ENCODE peak calls at places on chromosome 1, in four cellular contexts. A is RCC 7860, S is spleen, U is H7. W is an unnamed sample.
A peak's percentile ranks its signal among the peaks of the same experiment; 100 is the strongest.

GRCh38 chr1:173798078-173798477 is 26.4 kb upstream of the DARS2 start:
- DNase-seq in A (no peak), U (no peak), S (no peak), W (no peak)

GRCh38 chr1:29876902-29877301 is 640.6 kb downstream of the PTPRU start:
- DNase-seq in S (no peak), U (peak; percentile 66), A (no peak), W (peak; percentile 79)

GRCh38 chr1:195717651-195718050 is 890.6 kb downstream of the KCNT2 start:
- DNase-seq in U (peak; percentile 12), S (no peak), A (peak; percentile 29), W (peak; percentile 51)

GRCh38 chr1:204731997-204732396 is 46.5 kb upstream of the LRRN2 start:
- DNase-seq in U (no peak), S (no peak), A (no peak), W (no peak)

GRCh38 chr1:31859044-31859443 is 43.2 kb upstream of the SPOCD1 start:
- DNase-seq in S (no peak), A (no peak), U (no peak), W (no peak)

GRCh38 chr1:238239343-238239742 is 348.6 kb upstream of the ZP4 start:
- DNase-seq in A (no peak), S (no peak), U (no peak), W (no peak)

GRCh38 chr1:180027949-180028445 is 73.4 kb downstream of the CEP350 start:
- DNase-seq in S (no peak), U (no peak), A (no peak), W (no peak)

GRCh38 chr1:230824571-230825060 is 43.7 kb downstream of the C1orf198 start:
- DNase-seq in A (no peak), S (no peak), U (no peak), W (no peak)

GRCh38 chr1:180773210-180773865 is 139.4 kb upstream of the KIAA1614 start:
- DNase-seq in U (no peak), S (no peak), A (peak; percentile 52), W (no peak)

GRCh38 chr1:55067022-55067781 is 27.9 kb downstream of the PCSK9 start:
- DNase-seq in U (no peak), S (peak; percentile 32), A (no peak), W (no peak)

GRCh38 chr1:89023026-89023425 is 360 bp upstream of the GBP3 start:
- DNase-seq in U (no peak), S (no peak), A (no peak), W (no peak)

GRCh38 chr1:180501865-180502360 is 464 bp downstream of the ACBD6 start:
- DNase-seq in S (no peak), U (no peak), A (no peak), W (peak; percentile 84)

GRCh38 chr1:161473363-161473762 is 31.9 kb upstream of the FCGR2A start:
- DNase-seq in A (no peak), S (no peak), U (peak; percentile 30), W (peak; percentile 80)

GRCh38 chr1:165116732-165117131 is 239.8 kb downstream of the LMX1A start:
- DNase-seq in S (no peak), U (no peak), A (peak; percentile 65), W (no peak)

GRCh38 chr1:221886311-221887090 is 144.6 kb upstream of the DUSP10 start:
- DNase-seq in S (no peak), A (peak; percentile 91), U (no peak), W (no peak)

GRCh38 chr1:165851034-165851658 is 23.7 kb downstream of the UCK2 start:
- DNase-seq in A (peak; percentile 45), U (no peak), S (no peak), W (no peak)

GRCh38 chr1:206466840-206467649 is 3.2 kb upstream of the IKBKE start:
- DNase-seq in A (no peak), S (peak; percentile 77), U (no peak), W (no peak)

GRCh38 chr1:85553416-85553815 is 27.1 kb upstream of the CCN1 start:
- DNase-seq in A (no peak), U (no peak), S (no peak), W (no peak)

GRCh38 chr1:7447093-7447492 is 324.0 kb upstream of the VAMP3 start:
- DNase-seq in A (no peak), S (no peak), U (no peak), W (no peak)

GRCh38 chr1:173329747-173330146 is 122.6 kb upstream of the TNFSF4 start:
- DNase-seq in U (no peak), S (no peak), A (peak; percentile 61), W (no peak)

GRCh38 chr1:155012760-155013602 is 10.4 kb downstream of the ZBTB7B start:
- DNase-seq in S (peak; percentile 69), U (no peak), A (no peak), W (no peak)

GRCh38 chr1:78329475-78329874 is 161.3 kb upstream of the PTGFR start:
- DNase-seq in U (no peak), S (no peak), A (no peak), W (no peak)

GRCh38 chr1:172135076-172135672 is 285.3 kb upstream of the C1orf105 start:
- DNase-seq in U (no peak), A (no peak), S (no peak), W (peak; percentile 75)

GRCh38 chr1:103123321-103123720 is 15.0 kb upstream of the COL11A1 start:
- DNase-seq in S (no peak), A (no peak), U (no peak), W (no peak)

W was measured in GM23338.